ENCODE peak calls at places on chromosomes 13 and 19, in nine cellular contexts. Z is cardiac fibroblast, E is retinal pigment epithelial cell, Y is fibroblast of the aortic adventitia, N is choroid plexus epithelial cell, J is body of pancreas, B is upper lobe of right lung, C is heart right ventricle, T is kidney. S is an unnamed sample.

GRCh38 chr13:19864339-19865309 is 1.2 kb upstream of the ZMYM5 start:
- DNase-seq in Z (peak; percentile 83), E (no peak), Y (peak; percentile 73), N (peak; percentile 88), J (peak; percentile 68), B (peak; percentile 83), C (peak; percentile 61), T (peak; percentile 85), S (peak; percentile 67)

GRCh38 chr13:74977498-74977897 is 504.5 kb downstream of the TBC1D4 start:
- DNase-seq in Z (peak; percentile 17), E (no peak), Y (no peak), N (no peak), J (no peak), B (no peak), C (no peak), T (no peak), S (no peak)

GRCh38 chr13:109155301-109155761 is 525.9 kb downstream of the MYO16 start:
- DNase-seq in Z (peak; percentile 78), E (peak; percentile 73), Y (peak; percentile 79), N (peak; percentile 58), J (no peak), B (no peak), C (no peak), T (no peak), S (peak; percentile 94)

GRCh38 chr13:72290962-72291681 is 424.1 kb upstream of the DACH1 start:
- DNase-seq in Z (peak; percentile 44), E (peak; percentile 75), Y (peak; percentile 1), N (peak; percentile 47), J (no peak), B (no peak), C (no peak), T (no peak), S (peak; percentile 81)

GRCh38 chr19:52689804-52690394 is 44.9 kb downstream of the ZNF611 start:
- DNase-seq in Z (no peak), E (no peak), Y (peak; percentile 8), N (no peak), J (peak; percentile 31), B (peak; percentile 73), C (peak; percentile 41), T (peak; percentile 91), S (peak; percentile 9)

GRCh38 chr19:39823693-39824092 is 10.3 kb downstream of the DYRK1B start:
- DNase-seq in Z (no peak), E (no peak), Y (peak; percentile 2), N (no peak), J (no peak), B (no peak), C (no peak), T (no peak), S (no peak)

GRCh38 chr13:38905861-38906260 is 84.8 kb downstream of the STOML3 start:
- DNase-seq in Z (no peak), E (peak; percentile 72), Y (no peak), N (no peak), J (no peak), B (no peak), C (no peak), T (no peak), S (no peak)

GRCh38 chr13:114096811-114097503 is 35.5 kb downstream of the RASA3 start:
- DNase-seq in Z (no peak), E (no peak), Y (no peak), N (no peak), J (no peak), B (peak; percentile 52), C (no peak), T (no peak), S (no peak)

GRCh38 chr13:74325106-74325505 is 190.9 kb upstream of the KLF12 start:
- DNase-seq in Z (peak; percentile 74), E (no peak), Y (peak; percentile 82), N (peak; percentile 92), J (peak; percentile 33), B (no peak), C (no peak), T (no peak), S (peak; percentile 61)

GRCh38 chr19:17618281-17618903 is 62.9 kb downstream of the COLGALT1 start:
- DNase-seq in Z (no peak), E (no peak), Y (no peak), N (no peak), J (no peak), B (no peak), C (no peak), T (no peak), S (no peak)

GRCh38 chr19:17618919-17619318 is 63.5 kb downstream of the COLGALT1 start:
- DNase-seq in Z (no peak), E (no peak), Y (no peak), N (no peak), J (no peak), B (no peak), C (no peak), T (peak; percentile 24), S (no peak)

GRCh38 chr19:17617807-17618192 is 62.4 kb downstream of the COLGALT1 start:
- DNase-seq in Z (no peak), E (no peak), Y (no peak), N (no peak), J (no peak), B (no peak), C (no peak), T (no peak), S (no peak)

GRCh38 chr19:17623224-17623935 is 64.8 kb downstream of the UNC13A start:
- DNase-seq in Z (no peak), E (no peak), Y (no peak), N (no peak), J (no peak), B (no peak), C (no peak), T (peak; percentile 61), S (no peak)

GRCh38 chr19:17620696-17621095 is 65.2 kb downstream of the COLGALT1 start:
- DNase-seq in Z (no peak), E (no peak), Y (no peak), N (no peak), J (no peak), B (no peak), C (no peak), T (peak; percentile 54), S (no peak)
- TF ChIP-seq CTCF in Z (no peak), E (no peak), Y (no peak), N (no peak), J (no peak), B (no peak), C (no peak), T (no peak), S (no peak)

DNA sequence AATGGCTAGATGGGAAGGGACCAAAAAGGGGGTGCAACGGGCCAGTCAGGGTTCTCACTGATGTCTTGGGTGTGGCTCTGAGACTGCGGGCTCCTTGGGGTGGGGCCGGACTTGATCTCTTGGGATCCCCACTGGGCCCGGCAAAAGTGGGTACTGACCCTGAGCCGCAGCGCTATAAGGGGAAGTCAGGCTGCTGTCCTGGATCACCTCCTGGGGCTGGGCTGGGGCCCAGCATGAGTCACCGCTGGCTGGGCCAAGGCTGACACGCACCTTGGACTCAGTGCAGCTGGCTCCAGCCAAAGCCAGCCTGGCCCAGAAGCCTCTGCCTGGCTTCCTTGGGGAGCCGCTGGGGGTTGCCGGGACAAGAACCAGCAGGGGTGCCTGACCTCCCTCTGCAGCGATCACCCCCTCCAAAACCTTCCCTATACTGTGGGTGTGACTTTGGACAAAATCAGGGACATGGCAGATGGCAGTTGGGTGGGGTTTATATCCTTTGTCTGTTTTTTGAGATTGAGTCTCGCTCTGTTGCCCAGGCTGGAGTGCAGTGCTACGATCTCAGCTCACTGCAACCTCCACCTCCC is 614 bp upstream of the IQCN start:
- DNase-seq in Z (peak; percentile 90), E (peak; percentile 30), Y (peak; percentile 91), N (peak; percentile 85), J (peak; percentile 95), B (peak; percentile 85), C (peak; percentile 89), T (peak; percentile 95), S (peak; percentile 88)
- H3K4me3 ChIP-seq in Z (no peak overlapping the region), E (no peak overlapping the region), Y (no peak overlapping the region), N (no peak overlapping the region), J (no peak overlapping the region), B (no peak overlapping the region), C (no peak overlapping the region), T (peak overlapping the region; percentile 25), S (peak overlapping the region; percentile 24)

DNA sequence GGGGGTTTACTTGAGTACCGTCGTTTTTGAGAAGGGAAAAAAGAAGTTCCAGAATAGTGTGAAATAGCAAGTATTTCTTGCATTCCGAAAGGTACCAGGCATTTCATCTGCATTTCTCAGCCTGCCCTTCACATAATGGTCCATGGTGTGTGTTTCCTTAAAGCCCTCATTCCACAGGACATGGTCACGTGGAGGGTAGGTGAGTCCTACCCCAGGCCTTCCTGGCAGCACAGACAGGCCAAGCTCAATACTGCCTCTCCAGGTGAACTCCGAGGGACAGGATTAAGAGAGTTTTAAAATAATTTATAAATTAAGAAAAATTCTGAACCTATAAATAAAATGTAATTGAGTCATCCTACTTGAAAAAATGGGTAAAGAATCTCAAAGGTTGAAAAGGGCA is 64.7 kb downstream of the TNFRSF19 start:
- DNase-seq in Z (no peak), E (no peak), Y (no peak), N (no peak), J (no peak), B (no peak), C (no peak), T (no peak), S (no peak)
- TF ChIP-seq CTCF in Z (no peak), E (peak; percentile 14), Y (peak; percentile 6), N (peak; percentile 11), J (no peak), B (no peak), C (no peak), T (no peak), S (no peak)

GRCh38 chr13:25904830-25905229 is 147.0 kb downstream of the SHISA2 start:
- DNase-seq in Z (no peak), E (no peak), Y (no peak), N (no peak), J (no peak), B (no peak), C (no peak), T (no peak), S (no peak)
- H3K4me3 ChIP-seq in Z (no peak overlapping the region), E (no peak overlapping the region), Y (no peak overlapping the region), N (no peak overlapping the region), J (no peak overlapping the region), B (no peak overlapping the region), C (no peak overlapping the region), T (no peak overlapping the region), S (no peak overlapping the region)

GRCh38 chr19:28981994-28982393 is 231.0 kb downstream of the UQCRFS1 start:
- DNase-seq in Z (no peak), E (no peak), Y (no peak), N (no peak), J (no peak), B (no peak), C (no peak), T (no peak), S (no peak)

GRCh38 chr19:28977826-28978225 is 235.1 kb downstream of the UQCRFS1 start:
- DNase-seq in Z (no peak), E (no peak), Y (no peak), N (no peak), J (no peak), B (no peak), C (no peak), T (no peak), S (no peak)

GRCh38 chr19:28984315-28984714 is 228.6 kb downstream of the UQCRFS1 start:
- DNase-seq in Z (no peak), E (no peak), Y (no peak), N (no peak), J (no peak), B (no peak), C (no peak), T (no peak), S (no peak)

GRCh38 chr19:28985201-28985600 is 227.8 kb downstream of the UQCRFS1 start:
- DNase-seq in Z (no peak), E (no peak), Y (no peak), N (no peak), J (no peak), B (no peak), C (no peak), T (no peak), S (no peak)

GRCh38 chr19:28980236-28980868 is 232.6 kb downstream of the UQCRFS1 start:
- DNase-seq in Z (peak; percentile 75), E (no peak), Y (peak; percentile 81), N (peak; percentile 63), J (no peak), B (no peak), C (no peak), T (no peak), S (peak; percentile 61)
- TF ChIP-seq CTCF in Z (peak; percentile 78), E (peak; percentile 10), Y (peak; percentile 97), N (peak; percentile 74), J (no peak), B (no peak), C (peak; percentile 45), T (peak; percentile 48), S (peak; percentile 77)

S was measured in AG10803.